ENCODE peak calls at places on chromosomes 2 and 18, in eight cellular contexts. I, G, X, N, T, D, V and U are unnamed samples. For H3K36me3, the result is how much of the 10 kb centered on the place peaks cover.

GRCh38 chr2:188773075-188773474 is 201.1 kb upstream of the COL3A1 start:
- DNase-seq in I (no peak), G (no peak), X (no peak), N (no peak), T (no peak), D (no peak), V (peak), U (no peak)

GRCh38 chr2:47811668-47812067 is 28.7 kb downstream of the MSH6 start:
- DNase-seq in I (no peak), G (no peak), X (no peak), N (no peak), T (no peak), D (no peak), V (no peak), U (no peak)

GRCh38 chr2:27322301-27322765 is 564 bp downstream of the MPV17 start:
- DNase-seq in I (no peak), G (peak), X (no peak), N (no peak), T (no peak), D (peak), V (peak), U (no peak)

GRCh38 chr2:223970343-223971128 is 13.3 kb downstream of the MRPL44 start:
- DNase-seq in I (peak), G (peak), X (no peak), N (no peak), T (no peak), D (no peak), V (peak), U (peak)

GRCh38 chr2:217530399-217531100 is 472.2 kb downstream of the TNS1 start:
- DNase-seq in I (no peak), G (no peak), X (no peak), N (no peak), T (no peak), D (no peak), V (no peak), U (no peak)

GRCh38 chr2:197705912-197706838 is 1.0 kb downstream of the MARS2 start:
- DNase-seq in I (peak), G (peak), X (no peak), N (no peak), T (no peak), D (peak), V (peak), U (no peak)

GRCh38 chr18:50866765-50867164 is 12.2 kb upstream of the ME2 start:
- DNase-seq in I (no peak), G (peak), X (no peak), N (no peak), T (no peak), D (no peak), V (peak), U (no peak)

GRCh38 chr18:50970006-50970405 is 2.2 kb downstream of the ELAC1 start:
- DNase-seq in I (no peak), G (peak), X (no peak), N (no peak), T (no peak), D (no peak), V (peak), U (no peak)

GRCh38 chr2:112182581-112183034 is 44.4 kb downstream of the FBLN7 start:
- DNase-seq in I (no peak), G (no peak), X (no peak), N (no peak), T (no peak), D (no peak), V (no peak), U (peak)

GRCh38 chr2:222318026-222318711 is 19.4 kb upstream of the PAX3 start:
- DNase-seq in I (peak), G (peak), X (no peak), N (no peak), T (peak), D (peak), V (peak), U (no peak)

GRCh38 chr2:17803492-17803891 is 12.8 kb upstream of the MSGN1 start:
- DNase-seq in I (no peak), G (no peak), X (no peak), N (no peak), T (no peak), D (no peak), V (no peak), U (no peak)

GRCh38 chr18:11669271-11669947 is 19.7 kb upstream of the GNAL start:
- DNase-seq in I (no peak), G (no peak), X (no peak), N (no peak), T (no peak), D (no peak), V (no peak), U (no peak)

GRCh38 chr2:45289997-45290673 is 280.9 kb upstream of the SIX2 start:
- DNase-seq in I (no peak), G (no peak), X (no peak), N (no peak), T (no peak), D (no peak), V (no peak), U (no peak)

GRCh38 chr2:71928734-71929481 is 218.8 kb downstream of the CYP26B1 start:
- DNase-seq in I (no peak), G (no peak), X (no peak), N (no peak), T (no peak), D (no peak), V (no peak), U (no peak)

GRCh38 chr2:145460151-145460550 is 940.2 kb upstream of the ZEB2 start:
- DNase-seq in I (peak), G (no peak), X (no peak), N (no peak), T (no peak), D (no peak), V (no peak), U (no peak)

GRCh38 chr2:48793671-48794070 is 38.1 kb upstream of the LHCGR start:
- DNase-seq in I (no peak), G (no peak), X (no peak), N (no peak), T (no peak), D (no peak), V (no peak), U (no peak)

GRCh38 chr2:45987856-45988255 is 309.4 kb upstream of the EPAS1 start:
- DNase-seq in I (no peak), G (no peak), X (no peak), N (no peak), T (no peak), D (no peak), V (no peak), U (no peak)

GRCh38 chr2:236783417-236784020 is 213.9 kb downstream of the ACKR3 start:
- DNase-seq in I (no peak), G (no peak), X (no peak), N (no peak), T (no peak), D (no peak), V (no peak), U (no peak)

GRCh38 chr2:19416784-19417684 is 58.6 kb upstream of the OSR1 start:
- DNase-seq in I (no peak), G (no peak), X (no peak), N (no peak), T (no peak), D (no peak), V (no peak), U (no peak)

GRCh38 chr2:15367715-15368114 is 193.4 kb downstream of the NBAS start:
- DNase-seq in I (no peak), G (no peak), X (no peak), N (no peak), T (no peak), D (no peak), V (no peak), U (no peak)

GRCh38 chr18:37299471-37300304 is 265.9 kb downstream of the CELF4 start:
- DNase-seq in I (peak), G (peak), X (no peak), N (peak), T (no peak), D (peak), V (peak), U (no peak)

GRCh38 chr2:42203792-42204191 is 34.6 kb downstream of the EML4 start:
- DNase-seq in I (no peak), G (no peak), X (no peak), N (no peak), T (no peak), D (no peak), V (no peak), U (no peak)

DNA sequence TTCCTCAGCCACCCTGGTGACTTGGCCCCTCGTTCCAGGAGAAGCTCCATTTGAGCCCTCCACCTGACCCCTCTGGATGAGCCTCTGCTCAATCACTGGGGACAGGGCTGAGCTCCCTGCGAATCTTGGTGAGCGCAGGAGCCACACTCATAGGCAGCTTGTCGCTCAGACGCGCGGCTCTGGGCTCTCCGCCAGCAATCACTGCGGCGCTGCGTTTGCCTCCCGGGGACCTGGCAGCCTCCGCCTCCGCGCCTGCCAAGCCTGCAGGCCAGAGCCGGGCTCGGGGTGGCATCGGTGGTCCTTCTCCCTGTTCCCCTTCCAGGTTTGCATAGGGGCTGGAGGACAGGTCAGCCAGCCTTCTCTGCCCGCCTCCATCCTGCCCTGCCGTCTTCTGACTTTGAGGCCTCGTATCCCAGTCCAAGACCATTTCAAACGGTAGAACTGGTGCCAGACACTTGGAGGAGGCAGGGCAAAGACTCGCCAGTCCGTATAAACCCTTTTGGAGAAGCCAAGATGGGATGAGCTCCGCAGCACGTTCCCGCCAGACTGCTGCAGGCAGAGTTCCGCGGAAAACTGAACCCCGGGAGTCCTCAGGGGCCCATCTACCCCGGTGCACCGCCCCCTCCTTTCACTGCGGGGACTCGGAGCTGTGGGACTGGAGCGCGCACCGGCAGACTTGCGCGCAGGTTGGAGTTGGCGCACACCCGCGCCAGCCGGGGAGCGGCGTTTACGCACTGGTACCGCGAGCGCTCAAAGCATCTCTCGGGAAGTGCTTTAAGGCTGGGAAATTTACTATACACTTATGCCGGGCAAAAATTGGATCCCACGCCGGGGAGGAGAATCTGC is 1.0 kb upstream of the TACR1 start:
- DNase-seq in I (peak), G (no peak), X (no peak), N (no peak), T (peak), D (peak), V (peak), U (no peak)
- H3K4me3 ChIP-seq in I (peak), G (peak), X (peak), N (peak), T (peak), D (peak), V (peak), U (no peak)

DNA sequence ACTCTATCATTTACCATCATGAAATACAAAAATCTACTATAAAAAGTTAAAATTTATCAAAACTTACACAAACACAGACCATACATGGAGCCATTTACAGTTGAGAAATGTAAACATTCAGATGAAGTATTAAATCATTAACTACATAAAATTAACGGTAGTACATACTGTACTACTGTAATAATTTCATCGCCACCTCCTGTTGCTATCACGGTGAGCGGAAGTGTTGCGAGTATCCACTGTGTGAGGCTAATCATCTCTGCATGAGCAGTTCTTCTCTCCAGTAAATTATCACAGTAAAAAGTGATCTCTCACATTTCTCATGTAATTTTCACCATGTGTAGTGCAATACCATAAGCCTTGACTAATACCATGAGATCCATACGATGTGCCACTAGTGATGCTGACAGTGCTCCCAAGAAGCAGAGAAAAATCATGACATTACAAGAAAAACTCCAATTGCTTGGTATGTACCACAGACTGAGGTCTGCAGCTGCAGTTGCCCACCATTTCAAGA is 21.9 kb downstream of the SMAD2 start:
- DNase-seq in I (no peak), G (no peak), X (no peak), N (no peak), T (no peak), D (no peak), V (no peak), U (no peak)
- H3K36me3 ChIP-seq in I (under half), G (under half), X (under half), N (under half), T (under half), D (under half), V (under half), U (under half)

DNA sequence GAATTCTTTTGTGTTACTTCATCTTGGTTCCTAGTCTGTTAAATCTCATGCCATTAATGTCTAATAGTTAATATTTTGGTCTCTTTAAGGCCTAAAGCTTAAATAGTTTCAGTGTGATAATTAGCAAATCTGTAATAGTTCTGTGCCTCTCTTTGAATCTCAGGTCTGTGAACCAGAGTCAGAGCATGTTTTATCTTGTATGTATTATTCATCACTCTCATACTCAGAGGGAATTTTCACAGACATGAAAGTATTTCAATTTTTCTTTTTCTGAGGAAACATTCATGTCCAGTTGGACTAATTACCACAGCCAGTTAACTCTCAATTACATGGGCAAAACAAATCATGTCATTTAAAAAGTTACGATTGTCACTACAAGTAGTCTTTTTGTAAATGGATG is 931.9 kb upstream of the SLC39A10 start:
- DNase-seq in I (no peak), G (no peak), X (no peak), N (no peak), T (no peak), D (no peak), V (no peak), U (no peak)
- H3K4me3 ChIP-seq in I (no peak), G (no peak), X (no peak), N (no peak), T (no peak), D (no peak), V (no peak), U (no peak)

GRCh38 chr18:58911241-58911640 is 46.6 kb downstream of the ZNF532 start:
- DNase-seq in I (no peak), G (no peak), X (no peak), N (no peak), T (no peak), D (no peak), V (no peak), U (no peak)

GRCh38 chr18:58911766-58912165 is 47.1 kb downstream of the ZNF532 start:
- DNase-seq in I (no peak), G (no peak), X (no peak), N (no peak), T (no peak), D (no peak), V (no peak), U (no peak)

GRCh38 chr18:58909521-58909920 is 44.8 kb downstream of the ZNF532 start:
- DNase-seq in I (no peak), G (no peak), X (no peak), N (no peak), T (no peak), D (no peak), V (no peak), U (no peak)

DNA sequence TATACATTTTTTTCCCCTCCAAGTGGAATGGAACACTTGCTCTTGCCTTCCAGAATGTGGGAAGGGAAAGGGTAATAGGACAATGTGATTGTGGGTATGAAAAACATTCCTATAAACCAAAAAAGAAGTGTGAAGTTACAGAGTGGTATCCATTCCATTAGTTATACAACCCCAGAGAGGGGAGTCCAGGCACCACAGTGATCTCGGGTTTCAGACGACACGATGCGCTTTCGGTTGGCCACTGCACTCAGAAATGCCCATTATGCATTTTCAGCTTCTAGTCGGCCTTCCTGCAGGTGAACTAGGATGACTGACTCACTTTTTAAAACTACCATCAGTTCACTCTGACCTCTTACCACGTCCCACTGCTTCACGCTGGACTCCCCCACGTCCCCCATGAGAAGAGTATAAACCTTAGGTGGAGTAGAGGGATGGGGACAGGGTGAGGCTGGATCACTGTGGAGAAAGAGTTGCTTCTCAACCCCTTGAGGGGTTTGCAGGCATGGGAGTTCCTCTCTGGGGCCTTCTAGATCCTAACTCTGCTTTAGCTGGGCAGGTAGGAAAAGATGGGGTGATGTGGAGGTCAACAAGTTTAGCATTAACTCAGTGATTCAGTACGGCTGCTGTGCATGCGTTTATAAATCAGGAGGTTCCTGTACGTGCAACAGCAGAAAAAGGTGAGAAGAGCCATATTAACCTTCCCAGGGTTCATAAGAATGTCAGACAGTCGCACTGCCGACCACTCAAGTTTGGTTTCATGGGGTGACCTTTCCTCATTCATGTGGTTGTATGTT is 50.5 kb downstream of the ZNF532 start:
- DNase-seq in I (no peak), G (no peak), X (no peak), N (no peak), T (no peak), D (no peak), V (no peak), U (no peak)
- H3K36me3 ChIP-seq in I (under half), G (under half), X (under half), N (under half), T (under half), D (under half), V (under half), U (under half)